ENCODE peak calls at places on chromosomes 13 and 19, in nine cellular contexts. U is lower lobe of right lung; R is activated T-helper 9 cell treated with anti-CD3 and anti-CD28 coated beads, Interleukin-2, amount 50 U/mL, for 16 hours; F is stimulated activated CD4-positive, alpha-beta T cell treated with anti-CD3 and anti-CD28 coated beads, Interleukin-1b, Interleukin-23, amount 100 ng/mL, for 1 hour; A is H54; P is LoVo; T is HuH-7; X is M059J; B is RWPE1. J is an unnamed sample.

GRCh38 chr13:67139551-67139950 is 90.6 kb downstream of the PCDH9 start:
- DNase-seq in P (no peak), R (no peak), A (no peak), X (no peak), T (no peak), U (no peak), F (no peak), B (no peak), J (no peak)

GRCh38 chr19:46049597-46049996 is 8.8 kb upstream of the IGFL4 start:
- DNase-seq in U (no peak), P (no peak), R (no peak), A (no peak), B (no peak), T (no peak), X (no peak), F (no peak), J (no peak)

GRCh38 chr13:24540236-24541126 is 27.9 kb upstream of the PARP4 start:
- DNase-seq in U (peak), B (no peak), R (no peak), F (no peak), X (peak), P (no peak), A (no peak), T (peak), J (no peak)

GRCh38 chr19:3788991-3789778 is 3.0 kb upstream of the MATK start:
- DNase-seq in T (no peak), A (no peak), P (no peak), F (no peak), X (no peak), U (no peak), B (no peak), R (no peak), J (no peak)

GRCh38 chr19:43527860-43528622 is 1.0 kb upstream of the ETHE1 start:
- DNase-seq in F (no peak), P (no peak), R (no peak), T (no peak), U (no peak), X (peak), A (no peak), B (no peak), J (peak)

GRCh38 chr19:44698492-44699201 is at the start of gene CEACAM16:
- DNase-seq in U (no peak), R (no peak), B (no peak), X (no peak), F (no peak), A (no peak), T (no peak), P (no peak), J (no peak)

GRCh38 chr19:5951338-5951861 is 26.5 kb downstream of the RANBP3 start:
- DNase-seq in T (no peak), F (no peak), B (no peak), X (no peak), U (peak), R (no peak), A (no peak), P (no peak), J (no peak)

GRCh38 chr13:34207334-34207733 is 389.4 kb downstream of the RFC3 start:
- DNase-seq in B (peak), A (peak), R (no peak), U (no peak), P (no peak), T (no peak), F (no peak), X (peak), J (peak)

GRCh38 chr13:37059136-37059847 is at the start of gene SUPT20H:
- DNase-seq in U (peak), X (peak), A (peak), P (peak), R (peak), T (peak), B (peak), F (peak), J (peak)

GRCh38 chr13:62387642-62388041 is 972.0 kb upstream of the PCDH20 start:
- DNase-seq in A (no peak), R (no peak), F (no peak), P (no peak), X (no peak), T (peak), B (no peak), U (no peak), J (peak)

GRCh38 chr13:29550589-29550988 is 44.9 kb downstream of the SLC7A1 start:
- DNase-seq in P (no peak), R (no peak), U (no peak), A (no peak), X (peak), T (no peak), B (no peak), F (no peak), J (no peak)

J was measured in ACHN.